ENCODE peak calls at places on chromosomes 12 and 14, in eight cellular contexts. One of them, this sample, is unnamed.

GRCh38 chr12:118549506-118550109 is 173.3 kb downstream of the SUDS3 start:
- DNase-seq in GM03348: no peak
- DNase-seq in stimulated activated CD8-positive, alpha-beta memory T cell treated with anti-CD3 and anti-CD28 coated beads, Interleukin-2, amount 100 ng/mL, for 1 hour: no peak
- DNase-seq in GM06990: no peak
- DNase-seq in brain microvascular endothelial cell: no peak
- DNase-seq in COR-L47: no peak
- DNase-seq in AG08395: no peak
- DNase-seq in PC-9: no peak
- DNase-seq in this sample: no peak

GRCh38 chr12:59664495-59664894 is 68.7 kb downstream of the SLC16A7 start:
- DNase-seq in GM03348: no peak
- DNase-seq in stimulated activated CD8-positive, alpha-beta memory T cell treated with anti-CD3 and anti-CD28 coated beads, Interleukin-2, amount 100 ng/mL, for 1 hour: no peak
- DNase-seq in GM06990: no peak
- DNase-seq in brain microvascular endothelial cell: no peak
- DNase-seq in COR-L47: no peak
- DNase-seq in AG08395: no peak
- DNase-seq in PC-9: no peak
- DNase-seq in this sample: no peak

GRCh38 chr12:71472441-71472911 is 32.9 kb downstream of the LGR5 start:
- DNase-seq in GM03348: peak
- DNase-seq in stimulated activated CD8-positive, alpha-beta memory T cell treated with anti-CD3 and anti-CD28 coated beads, Interleukin-2, amount 100 ng/mL, for 1 hour: no peak
- DNase-seq in GM06990: no peak
- DNase-seq in brain microvascular endothelial cell: no peak
- DNase-seq in COR-L47: no peak
- DNase-seq in AG08395: peak
- DNase-seq in PC-9: no peak
- DNase-seq in this sample: no peak

GRCh38 chr12:27190761-27191160 is 53.3 kb upstream of the STK38L start:
- DNase-seq in GM03348: peak
- DNase-seq in stimulated activated CD8-positive, alpha-beta memory T cell treated with anti-CD3 and anti-CD28 coated beads, Interleukin-2, amount 100 ng/mL, for 1 hour: no peak
- DNase-seq in GM06990: no peak
- DNase-seq in brain microvascular endothelial cell: no peak
- DNase-seq in COR-L47: no peak
- DNase-seq in AG08395: peak
- DNase-seq in PC-9: no peak
- DNase-seq in this sample: no peak

GRCh38 chr12:110744176-110744575 is 1.5 kb upstream of the PPP1CC start:
- DNase-seq in GM03348: peak
- DNase-seq in stimulated activated CD8-positive, alpha-beta memory T cell treated with anti-CD3 and anti-CD28 coated beads, Interleukin-2, amount 100 ng/mL, for 1 hour: no peak
- DNase-seq in GM06990: no peak
- DNase-seq in brain microvascular endothelial cell: peak
- DNase-seq in COR-L47: no peak
- DNase-seq in AG08395: peak
- DNase-seq in PC-9: peak
- DNase-seq in this sample: no peak

GRCh38 chr14:24710403-24711063 is 76.5 kb upstream of the GZMB start:
- DNase-seq in GM03348: peak
- DNase-seq in stimulated activated CD8-positive, alpha-beta memory T cell treated with anti-CD3 and anti-CD28 coated beads, Interleukin-2, amount 100 ng/mL, for 1 hour: peak
- DNase-seq in GM06990: no peak
- DNase-seq in brain microvascular endothelial cell: peak
- DNase-seq in COR-L47: peak
- DNase-seq in AG08395: peak
- DNase-seq in PC-9: peak
- DNase-seq in this sample: no peak

GRCh38 chr14:35932659-35933159 is 106.6 kb downstream of the BRMS1L start:
- DNase-seq in GM03348: no peak
- DNase-seq in stimulated activated CD8-positive, alpha-beta memory T cell treated with anti-CD3 and anti-CD28 coated beads, Interleukin-2, amount 100 ng/mL, for 1 hour: no peak
- DNase-seq in GM06990: peak
- DNase-seq in brain microvascular endothelial cell: no peak
- DNase-seq in COR-L47: no peak
- DNase-seq in AG08395: no peak
- DNase-seq in PC-9: no peak
- DNase-seq in this sample: no peak

GRCh38 chr12:101792046-101792931 is 38.5 kb downstream of the GNPTAB start:
- DNase-seq in GM03348: no peak
- DNase-seq in stimulated activated CD8-positive, alpha-beta memory T cell treated with anti-CD3 and anti-CD28 coated beads, Interleukin-2, amount 100 ng/mL, for 1 hour: no peak
- DNase-seq in GM06990: no peak
- DNase-seq in brain microvascular endothelial cell: no peak
- DNase-seq in COR-L47: no peak
- DNase-seq in AG08395: peak
- DNase-seq in PC-9: no peak
- DNase-seq in this sample: no peak

GRCh38 chr14:33734387-33734786 is 216.5 kb downstream of the EGLN3 start:
- DNase-seq in GM03348: no peak
- DNase-seq in stimulated activated CD8-positive, alpha-beta memory T cell treated with anti-CD3 and anti-CD28 coated beads, Interleukin-2, amount 100 ng/mL, for 1 hour: no peak
- DNase-seq in GM06990: no peak
- DNase-seq in brain microvascular endothelial cell: no peak
- DNase-seq in COR-L47: no peak
- DNase-seq in AG08395: no peak
- DNase-seq in PC-9: no peak
- DNase-seq in this sample: no peak

GRCh38 chr12:109881752-109882151 is 1.4 kb upstream of the GLTP start:
- DNase-seq in GM03348: no peak
- DNase-seq in stimulated activated CD8-positive, alpha-beta memory T cell treated with anti-CD3 and anti-CD28 coated beads, Interleukin-2, amount 100 ng/mL, for 1 hour: no peak
- DNase-seq in GM06990: no peak
- DNase-seq in brain microvascular endothelial cell: no peak
- DNase-seq in COR-L47: no peak
- DNase-seq in AG08395: no peak
- DNase-seq in PC-9: no peak
- DNase-seq in this sample: no peak

This sample was measured in DMS 273 treated with DMSO at 0.1 percent for 48 hours.